ENCODE peak calls at places on chromosomes 13 and 19, in four cellular contexts. V, K, A and U are unnamed samples.

GRCh38 chr19:49380391-49380790 is 7.7 kb upstream of the KASH5 start:
- DNase-seq in V (no peak), K (no peak), A (no peak), U (no peak)

GRCh38 chr13:28636677-28637317 is 22.1 kb upstream of the POMP start:
- DNase-seq in V (no peak), K (peak; percentile 28), A (no peak), U (no peak)

GRCh38 chr19:54725321-54725720 is 1.1 kb downstream of the KIR3DL3 start:
- DNase-seq in V (no peak), K (no peak), A (no peak), U (no peak)

GRCh38 chr19:45273532-45273877 is 22.4 kb downstream of the MARK4 start:
- DNase-seq in V (no peak), K (no peak), A (no peak), U (no peak)

GRCh38 chr13:50942630-50943311 is 33.2 kb downstream of the RNASEH2B start:
- DNase-seq in V (no peak), K (no peak), A (no peak), U (no peak)

GRCh38 chr13:23322353-23323336 is 110.9 kb downstream of the SACS start:
- DNase-seq in V (no peak), K (no peak), A (no peak), U (no peak)

GRCh38 chr13:83884141-83884540 is 1.9 kb upstream of the SLITRK1 start:
- DNase-seq in V (no peak), K (no peak), A (no peak), U (no peak)

GRCh38 chr19:28456264-28456663 is 756.7 kb downstream of the UQCRFS1 start:
- DNase-seq in V (no peak), K (no peak), A (no peak), U (no peak)

GRCh38 chr19:48274173-48274572 is 4.3 kb downstream of the ZNF114 start:
- DNase-seq in V (no peak), K (no peak), A (no peak), U (no peak)

GRCh38 chr13:40192516-40193257 is 473.8 kb downstream of the FOXO1 start:
- DNase-seq in V (no peak), K (no peak), A (no peak), U (no peak)

GRCh38 chr19:45637890-45638667 is 1.1 kb downstream of the EML2 start:
- DNase-seq in V (no peak), K (no peak), A (no peak), U (no peak)

GRCh38 chr13:49026851-49027250 is 51.1 kb downstream of the FNDC3A start:
- DNase-seq in V (no peak), K (no peak), A (no peak), U (no peak)

GRCh38 chr19:8054169-8054568 is 1.6 kb downstream of the CCL25 start:
- DNase-seq in V (no peak), K (no peak), A (no peak), U (no peak)

GRCh38 chr19:12260861-12261260 is 33.8 kb downstream of the ZNF44 start:
- DNase-seq in V (no peak), K (no peak), A (no peak), U (no peak)

GRCh38 chr13:75798353-75799245 is 162.5 kb downstream of the LMO7 start:
- DNase-seq in V (no peak), K (no peak), A (no peak), U (no peak)

GRCh38 chr19:28827382-28827781 is 385.6 kb downstream of the UQCRFS1 start:
- DNase-seq in V (no peak), K (no peak), A (no peak), U (no peak)